ENCODE peak calls at places on chromosomes 16 and 17, in seven cellular contexts. M is tibial artery, S is ascending aorta, D is tibial nerve, Q is OCI-LY7, N is MM.1S, P is SK-N-SH. T is an unnamed sample.

GRCh38 chr17:14940112-14940945 is 324.8 kb downstream of the PMP22 start:
- DNase-seq in P (no peak), Q (no peak), D (peak), S (peak), M (no peak), N (no peak), T (no peak)

GRCh38 chr17:27157898-27158297 is 136.0 kb upstream of the WSB1 start:
- DNase-seq in D (no peak), Q (no peak), S (no peak), M (no peak), N (no peak), P (no peak), T (no peak)

GRCh38 chr16:71353736-71354135 is 4.8 kb upstream of the CALB2 start:
- DNase-seq in Q (no peak), N (no peak), P (no peak), M (no peak), D (no peak), S (no peak), T (no peak)

GRCh38 chr16:50696575-50697420 is 3.4 kb downstream of the NOD2 start:
- DNase-seq in D (peak), M (peak), S (peak), N (peak), Q (no peak), P (no peak), T (peak)

GRCh38 chr16:2008009-2008526 is 1.6 kb downstream of the ZNF598 start:
- DNase-seq in P (no peak), S (no peak), D (no peak), Q (peak), N (no peak), M (no peak), T (no peak)

GRCh38 chr16:66652661-66653060 is 43.9 kb downstream of the CMTM4 start:
- DNase-seq in P (no peak), S (no peak), D (no peak), N (no peak), M (no peak), Q (no peak), T (no peak)

GRCh38 chr17:49576121-49576905 is 642 bp downstream of the NXPH3 start:
- DNase-seq in M (peak), S (no peak), P (peak), D (peak), N (no peak), Q (no peak), T (no peak)

GRCh38 chr16:53896711-53897110 is 192.8 kb downstream of the FTO start:
- DNase-seq in S (no peak), P (no peak), M (no peak), Q (no peak), D (no peak), N (no peak), T (no peak)

GRCh38 chr17:3626831-3627565 is 9.1 kb downstream of the SHPK start:
- DNase-seq in D (no peak), P (no peak), N (no peak), M (no peak), Q (no peak), S (no peak), T (no peak)

GRCh38 chr17:28663723-28664122 is 1.7 kb downstream of the SUPT6H start:
- DNase-seq in P (no peak), D (no peak), Q (no peak), N (no peak), S (no peak), M (no peak), T (no peak)
- H3K4me3 ChIP-seq in P (no peak), D (no peak), Q (peak), N (no peak), S (no peak), M (no peak), T (no peak)

GRCh38 chr16:13425840-13426239 is 494.1 kb upstream of the ERCC4 start:
- DNase-seq in S (no peak), Q (peak), P (no peak), M (no peak), D (no peak), N (no peak), T (no peak)

GRCh38 chr16:13429411-13429810 is 490.5 kb upstream of the ERCC4 start:
- DNase-seq in D (no peak), S (no peak), Q (no peak), N (no peak), P (no peak), M (no peak), T (no peak)

GRCh38 chr16:13426736-13427135 is 493.2 kb upstream of the ERCC4 start:
- DNase-seq in S (no peak), D (no peak), N (no peak), M (no peak), Q (no peak), P (no peak), T (no peak)

GRCh38 chr16:13427943-13428342 is 492.0 kb upstream of the ERCC4 start:
- DNase-seq in M (no peak), P (no peak), S (no peak), N (no peak), D (no peak), Q (no peak), T (no peak)

DNA sequence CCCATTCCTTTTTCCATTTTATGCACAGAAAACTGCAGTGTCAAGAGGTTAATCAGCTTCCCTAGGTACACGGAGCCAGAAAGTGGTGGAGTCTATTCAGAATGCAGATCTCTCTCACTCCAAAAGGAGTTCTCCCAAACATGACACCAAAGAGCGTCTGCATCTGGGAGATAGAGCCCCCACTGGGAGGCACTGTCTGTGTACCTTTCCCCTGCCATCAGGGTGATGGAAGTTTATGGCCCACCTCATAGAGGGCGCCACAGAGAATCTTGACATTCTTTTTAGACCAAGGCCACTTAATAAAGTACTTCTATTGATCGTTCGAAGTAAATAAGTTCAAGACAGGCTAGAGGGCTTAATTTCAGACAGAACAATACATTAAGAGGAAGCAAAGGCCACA is 493.7 kb upstream of the ERCC4 start:
- DNase-seq in Q (peak), M (no peak), N (no peak), D (no peak), S (no peak), P (no peak), T (no peak)
- TF ChIP-seq CTCF in Q (peak), M (no peak), N (no peak), D (no peak), S (no peak), P (no peak), T (no peak)

DNA sequence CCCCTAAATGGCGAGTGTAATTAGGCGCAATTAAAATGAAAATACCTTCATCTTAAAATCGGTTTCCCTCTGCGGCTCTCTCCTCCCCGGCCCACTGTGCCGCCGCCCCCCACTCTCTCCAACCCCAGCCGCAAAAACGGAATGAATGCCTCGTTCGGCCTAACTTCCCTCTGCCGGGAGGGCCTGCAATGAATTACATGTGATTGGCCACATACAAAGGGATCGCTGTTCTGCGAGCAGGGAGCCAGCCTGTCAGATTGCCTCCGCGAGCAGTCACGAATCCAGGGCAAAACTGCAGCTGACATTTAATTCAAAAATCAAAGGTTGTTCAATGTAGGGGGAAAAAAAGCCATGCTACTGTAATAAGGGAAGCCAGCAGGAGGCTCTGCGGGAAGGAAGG is 85.0 kb downstream of the TBC1D16 start:
- DNase-seq in P (no peak), N (no peak), D (no peak), M (peak), Q (no peak), S (peak), T (peak)
- H3K27ac ChIP-seq in P (no peak), N (no peak), D (peak), M (peak), Q (no peak), S (no peak), T (peak)

DNA sequence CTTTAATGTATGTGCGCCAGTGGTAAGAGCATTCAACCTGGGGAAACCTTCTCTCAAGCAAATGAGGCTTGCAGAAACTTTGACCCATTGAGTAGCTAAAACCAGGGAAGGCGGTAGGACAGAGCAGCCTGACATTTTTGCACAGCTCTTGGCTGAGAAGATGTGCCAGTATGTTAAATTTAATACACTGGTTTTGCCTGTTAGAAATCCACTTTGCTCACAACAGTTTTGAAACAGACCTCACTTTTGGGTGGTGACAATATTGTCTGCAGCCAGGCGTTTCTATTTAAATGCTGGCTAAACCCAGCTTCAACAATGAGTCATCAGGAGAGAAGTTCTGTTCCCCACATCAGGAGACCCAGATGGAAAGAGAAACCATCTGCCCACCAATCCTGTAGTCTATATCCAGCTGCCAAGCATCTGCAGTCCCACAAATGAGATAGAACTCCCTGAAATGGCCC is 29.2 kb upstream of the CLEC3A start:
- DNase-seq in Q (no peak), S (no peak), N (no peak), P (no peak), D (no peak), M (no peak), T (no peak)
- H3K4me3 ChIP-seq in Q (no peak), S (no peak), N (no peak), P (no peak), D (no peak), M (no peak), T (no peak)

GRCh38 chr16:85554114-85554790 is 58.9 kb upstream of the GSE1 start:
- DNase-seq in S (peak), P (peak), Q (peak), M (peak), N (peak), D (peak), T (no peak)

GRCh38 chr16:85552980-85553435 is 60.1 kb upstream of the GSE1 start:
- DNase-seq in M (no peak), P (peak), D (no peak), N (no peak), Q (no peak), S (no peak), T (no peak)

GRCh38 chr16:85551319-85551978 is 61.7 kb upstream of the GSE1 start:
- DNase-seq in S (no peak), Q (no peak), M (no peak), N (no peak), P (no peak), D (no peak), T (no peak)

GRCh38 chr16:85554791-85555548 is 58.2 kb upstream of the GSE1 start:
- DNase-seq in N (peak), S (peak), P (no peak), Q (peak), M (peak), D (no peak), T (no peak)

DNA sequence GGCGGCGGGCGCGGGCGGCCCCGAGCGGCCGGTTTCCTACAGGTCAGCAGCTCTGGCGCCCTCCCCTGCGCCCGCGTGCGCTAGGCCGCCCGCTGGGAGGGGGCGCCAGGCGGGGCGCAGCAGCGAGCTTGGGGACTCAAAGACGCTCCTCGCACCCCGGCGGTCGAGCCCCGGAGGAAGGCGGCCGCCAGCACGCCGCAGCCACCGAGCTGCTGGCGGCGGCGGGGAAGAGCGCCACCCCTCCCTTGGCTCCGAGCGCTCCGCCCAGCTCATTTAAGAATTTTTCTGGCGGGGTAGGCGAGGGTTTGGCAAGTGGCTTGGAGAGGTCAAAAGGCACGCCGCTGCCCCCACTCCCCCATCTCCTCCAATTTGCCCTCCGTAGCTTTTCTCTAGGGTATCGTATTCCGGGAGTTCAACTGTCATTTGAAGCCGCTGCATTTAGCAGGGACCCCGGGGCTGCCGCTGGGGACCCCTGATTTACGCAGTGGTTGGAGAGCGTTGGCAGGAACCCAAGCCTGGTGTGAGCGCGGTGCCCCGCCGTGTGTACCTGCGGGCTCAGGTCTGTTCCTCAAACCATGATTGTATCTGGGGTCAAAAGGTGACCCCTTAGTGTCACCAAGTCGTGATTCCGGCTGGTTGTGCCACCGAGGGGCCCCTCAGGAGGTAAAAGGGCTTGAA is 59.5 kb upstream of the GSE1 start:
- DNase-seq in D (no peak), S (no peak), N (peak), Q (peak), P (no peak), M (peak), T (no peak)
- TF ChIP-seq CTCF in D (peak), S (no peak), N (peak), Q (peak), P (peak), M (no peak), T (no peak)

GRCh38 chr16:4748682-4749411 is 14.5 kb downstream of the DNAAF8 start:
- DNase-seq in M (no peak), D (no peak), N (no peak), P (no peak), Q (no peak), S (no peak), T (no peak)
- H3K27ac ChIP-seq in M (no peak), D (no peak), N (peak), P (no peak), Q (no peak), S (no peak), T (no peak)

GRCh38 chr17:79769596-79770520 is 8.1 kb upstream of the CBX2 start:
- DNase-seq in P (no peak), S (no peak), M (no peak), Q (no peak), D (no peak), N (no peak), T (no peak)
- H3K4me3 ChIP-seq in P (no peak), S (no peak), M (no peak), Q (no peak), D (no peak), N (no peak), T (no peak)

GRCh38 chr16:9136596-9136995 is 45.2 kb downstream of the HAPSTR1 start:
- DNase-seq in D (no peak), N (no peak), P (no peak), Q (no peak), S (peak), M (peak), T (peak)

GRCh38 chr16:9139965-9140364 is 48.5 kb downstream of the HAPSTR1 start:
- DNase-seq in S (no peak), M (no peak), Q (peak), D (no peak), P (peak), N (no peak), T (no peak)

GRCh38 chr16:9138021-9138680 is 46.7 kb downstream of the HAPSTR1 start:
- DNase-seq in P (no peak), Q (no peak), M (peak), D (no peak), S (no peak), N (no peak), T (no peak)

GRCh38 chr16:9141813-9142212 is 50.4 kb downstream of the HAPSTR1 start:
- DNase-seq in D (no peak), P (no peak), Q (no peak), M (no peak), N (no peak), S (no peak), T (peak)

GRCh38 chr16:9138731-9139501 is 47.5 kb downstream of the HAPSTR1 start:
- DNase-seq in P (peak), N (peak), D (peak), Q (peak), M (peak), S (peak), T (peak)
- TF ChIP-seq CTCF in P (peak), N (peak), D (peak), Q (peak), M (peak), S (peak), T (peak)